ENCODE peak calls at places on chromosomes 16 and 17, in nine cellular contexts. A is AG04450, R is kidney, E is astrocyte of the spinal cord, Z is GM12865, Q is H1, J is mucosa of descending colon, P is B cell, D is endothelial cell. T is an unnamed sample.

GRCh38 chr17:19250421-19251141 is 13.4 kb downstream of the EPN2 start:
- DNase-seq in A (no peak), R (no peak), E (no peak), Z (no peak), Q (no peak), J (no peak), P (no peak), D (no peak), T (no peak)

GRCh38 chr17:50889528-50890118 is 23.5 kb upstream of the TOB1 start:
- DNase-seq in A (no peak), R (no peak), E (no peak), Z (no peak), Q (no peak), J (no peak), P (no peak), D (no peak), T (peak; percentile 79)

GRCh38 chr16:14112539-14112856 is 41.4 kb downstream of the MRTFB start:
- DNase-seq in A (no peak), R (no peak), E (no peak), Z (no peak), Q (no peak), J (no peak), P (no peak), D (no peak), T (no peak)

GRCh38 chr16:8623634-8624033 is 2.1 kb downstream of the METTL22 start:
- DNase-seq in A (no peak), R (no peak), E (peak; percentile 24), Z (no peak), Q (no peak), J (no peak), P (no peak), D (no peak), T (no peak)

GRCh38 chr17:28472871-28473497 is 460 bp upstream of the SLC13A2 start:
- DNase-seq in A (no peak), R (no peak), E (no peak), Z (no peak), Q (no peak), J (peak; percentile 46), P (no peak), D (no peak), T (peak; percentile 34)

GRCh38 chr17:36591434-36592315 is at the start of gene DHRS11:
- DNase-seq in A (peak; percentile 26), R (peak; percentile 94), E (peak; percentile 73), Z (peak; percentile 86), Q (peak; percentile 46), J (peak; percentile 95), P (peak; percentile 69), D (peak; percentile 85), T (peak; percentile 91)

GRCh38 chr16:77531741-77532140 is 96.9 kb upstream of the ADAMTS18 start:
- DNase-seq in A (no peak), R (no peak), E (peak; percentile 75), Z (no peak), Q (no peak), J (no peak), P (no peak), D (no peak), T (no peak)

GRCh38 chr17:31830971-31831755 is 27.9 kb downstream of the COPRS start:
- DNase-seq in A (no peak), R (no peak), E (peak; percentile 13), Z (no peak), Q (no peak), J (no peak), P (no peak), D (no peak), T (no peak)

GRCh38 chr17:70407501-70407900 is 238.2 kb downstream of the KCNJ2 start:
- DNase-seq in A (no peak), R (no peak), E (no peak), Z (no peak), Q (no peak), J (no peak), P (no peak), D (no peak), T (no peak)

GRCh38 chr16:74717367-74717766 is 16.7 kb upstream of the MLKL start:
- DNase-seq in A (no peak), R (no peak), E (no peak), Z (no peak), Q (no peak), J (no peak), P (no peak), D (no peak), T (no peak)

GRCh38 chr17:43034623-43035293 is 9.7 kb downstream of the RND2 start:
- DNase-seq in A (no peak), R (peak; percentile 20), E (no peak), Z (no peak), Q (no peak), J (no peak), P (no peak), D (no peak), T (no peak)

GRCh38 chr17:8739104-8739503 is 5.5 kb downstream of the CCDC42 start:
- DNase-seq in A (no peak), R (no peak), E (no peak), Z (no peak), Q (no peak), J (no peak), P (no peak), D (no peak), T (peak; percentile 45)

GRCh38 chr16:30934827-30935557 is 11.6 kb downstream of the FBXL19 start:
- DNase-seq in A (no peak), R (no peak), E (peak; percentile 43), Z (peak; percentile 43), Q (no peak), J (peak; percentile 48), P (no peak), D (peak; percentile 81), T (no peak)

GRCh38 chr17:76103274-76104139 is at the start of gene EXOC7:
- DNase-seq in A (peak; percentile 68), R (peak; percentile 97), E (peak; percentile 92), Z (peak; percentile 95), Q (peak; percentile 73), J (peak; percentile 97), P (peak; percentile 93), D (peak; percentile 91), T (peak; percentile 96)
- TF ChIP-seq CTCF in A (no peak), R (no peak), E (no peak), Z (no peak), Q (no peak), J (no peak), P (no peak), D (no peak), T (no peak)

GRCh38 chr16:50645858-50646257 is 35.3 kb downstream of the SNX20 start:
- DNase-seq in A (no peak), R (no peak), E (no peak), Z (no peak), Q (no peak), J (no peak), P (no peak), D (no peak), T (no peak)

GRCh38 chr16:50643192-50643591 is 37.9 kb downstream of the SNX20 start:
- DNase-seq in A (no peak), R (no peak), E (no peak), Z (no peak), Q (no peak), J (no peak), P (no peak), D (no peak), T (no peak)

GRCh38 chr16:50646345-50646744 is 34.8 kb downstream of the SNX20 start:
- DNase-seq in A (no peak), R (no peak), E (no peak), Z (no peak), Q (no peak), J (no peak), P (no peak), D (no peak), T (no peak)

GRCh38 chr16:50644245-50644644 is 36.9 kb downstream of the SNX20 start:
- DNase-seq in A (no peak), R (no peak), E (no peak), Z (no peak), Q (no peak), J (no peak), P (no peak), D (no peak), T (no peak)

GRCh38 chr16:50644730-50645129 is 36.4 kb downstream of the SNX20 start:
- DNase-seq in A (no peak), R (no peak), E (no peak), Z (peak; percentile 48), Q (peak; percentile 31), J (no peak), P (peak; percentile 58), D (no peak), T (peak; percentile 57)
- TF ChIP-seq CTCF in A (peak; percentile 11), R (peak; percentile 18), E (peak; percentile 45), Z (peak; percentile 42), Q (peak; percentile 62), J (no peak), P (peak; percentile 59), D (no peak), T (peak; percentile 34)

DNA sequence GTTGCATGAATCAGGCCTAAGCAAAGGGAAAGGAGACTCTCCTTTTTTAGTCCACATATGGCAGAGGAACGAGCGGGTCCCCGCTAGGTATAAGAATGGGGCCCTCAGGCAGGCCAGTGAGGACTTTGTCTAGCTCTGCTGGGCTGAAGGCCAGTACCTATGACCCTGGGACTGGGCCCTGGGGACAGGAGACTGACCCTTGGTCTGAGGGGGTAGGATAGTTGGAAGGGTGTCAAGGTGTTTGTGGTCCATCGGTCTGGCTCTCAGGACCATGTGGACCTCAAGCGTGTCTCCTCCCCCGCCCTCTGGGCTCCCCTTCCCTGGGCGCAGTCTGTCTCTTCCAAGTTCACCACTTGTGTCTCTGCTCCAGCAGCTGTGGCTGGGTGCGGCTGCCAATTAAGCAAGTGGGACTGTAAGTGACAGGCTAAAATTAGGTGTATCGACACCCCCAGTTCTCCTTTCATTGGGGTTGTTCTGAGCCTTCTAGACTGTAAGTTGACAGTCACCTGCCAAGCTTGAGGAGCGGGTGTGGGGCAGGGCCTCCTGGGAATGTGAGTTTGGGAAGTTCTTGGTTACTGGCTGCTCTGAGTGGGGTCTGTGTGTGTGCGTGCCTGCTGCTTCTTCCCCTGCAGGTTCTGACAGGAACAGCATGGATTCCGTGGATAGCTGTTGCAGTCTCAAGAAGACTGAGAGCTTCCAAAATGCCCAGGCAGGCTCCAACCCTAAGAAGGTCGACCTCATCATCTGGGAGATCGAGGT is 24.5 kb downstream of the AKAP1 start:
- DNase-seq in A (no peak), R (peak; percentile 64), E (no peak), Z (no peak), Q (no peak), J (peak; percentile 62), P (no peak), D (peak; percentile 23), T (no peak)
- TF ChIP-seq CTCF in A (peak; percentile 26), R (no peak), E (peak; percentile 17), Z (no peak), Q (peak; percentile 31), J (no peak), P (no peak), D (peak; percentile 7), T (peak; percentile 32)

DNA sequence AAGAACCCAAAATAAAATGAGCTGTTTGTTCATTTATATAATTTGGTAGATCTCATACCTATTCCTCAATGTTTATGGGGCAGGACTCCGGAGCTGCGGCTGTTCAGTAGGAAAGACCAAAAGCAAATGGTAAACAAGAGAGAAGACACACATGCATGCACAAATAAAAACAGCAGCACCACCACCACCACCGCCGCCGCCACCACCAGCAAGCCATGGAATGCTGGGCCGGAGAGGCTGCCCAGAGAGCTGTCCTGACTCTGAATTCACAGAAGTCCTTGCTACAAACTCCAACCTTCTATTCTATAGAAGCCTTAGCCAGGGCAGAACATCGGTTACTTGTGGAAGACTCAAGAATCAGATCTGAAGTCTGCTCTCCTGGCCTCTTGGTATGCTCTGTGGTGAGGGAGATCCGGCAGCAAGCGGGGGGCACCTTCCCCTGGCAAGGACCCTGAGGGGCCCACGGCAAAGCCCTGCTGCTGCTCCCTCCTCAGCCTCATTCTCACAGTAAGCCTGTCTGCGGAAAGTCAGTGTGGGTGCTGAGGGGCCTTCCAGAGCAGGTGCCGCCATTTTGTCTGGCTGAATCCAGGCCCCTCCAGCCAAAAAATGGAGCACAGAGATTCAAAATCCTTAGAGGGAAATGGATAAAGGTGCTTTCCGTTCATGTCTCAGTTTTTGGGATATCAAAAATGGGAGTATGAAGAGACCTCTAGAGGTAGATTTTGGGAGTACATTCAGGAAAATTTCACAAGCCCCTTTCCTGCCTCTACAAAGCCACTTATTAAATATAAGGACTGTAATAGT is 6.4 kb upstream of the FOXJ1 start:
- DNase-seq in A (no peak), R (no peak), E (peak; percentile 32), Z (no peak), Q (no peak), J (no peak), P (no peak), D (no peak), T (peak; percentile 57)
- TF ChIP-seq CTCF in A (peak; percentile 67), R (peak; percentile 26), E (peak; percentile 63), Z (peak; percentile 18), Q (peak; percentile 52), J (no peak), P (peak; percentile 17), D (peak; percentile 78), T (peak; percentile 63)

T was measured in Caco-2.